ENCODE peak calls at places on chromosomes 3 and 15, in nine cellular contexts. N, I, J, V, O, T, H, Y and A are unnamed samples.
A peak's percentile ranks its signal among the peaks of the same experiment; 100 is the strongest.

GRCh38 chr3:17740703-17741102 is 1.7 kb downstream of the TBC1D5 start:
- DNase-seq in N (no peak), I (no peak), J (peak; percentile 38), V (no peak), O (peak; percentile 22), T (no peak), H (no peak), Y (peak; percentile 78), A (no peak)

GRCh38 chr3:38458796-38459498 is 5.3 kb downstream of the ACVR2B start:
- DNase-seq in N (no peak), I (no peak), J (no peak), V (no peak), O (no peak), T (no peak), H (no peak), Y (no peak), A (peak; percentile 64)

GRCh38 chr15:63366451-63366850 is 15.2 kb downstream of the CA12 start:
- DNase-seq in N (no peak), I (no peak), J (no peak), V (no peak), O (no peak), T (no peak), H (no peak), Y (no peak), A (no peak)

GRCh38 chr3:9861626-9862130 is 17.9 kb upstream of the RPUSD3 start:
- DNase-seq in N (no peak), I (no peak), J (no peak), V (no peak), O (no peak), T (no peak), H (no peak), Y (no peak), A (no peak)

GRCh38 chr15:89829161-89829560 is 14.5 kb upstream of the ANPEP start:
- DNase-seq in N (no peak), I (no peak), J (no peak), V (no peak), O (no peak), T (no peak), H (no peak), Y (no peak), A (no peak)

GRCh38 chr3:194333212-194333980 is 17.7 kb downstream of the CPN2 start:
- DNase-seq in N (peak; percentile 85), I (peak; percentile 76), J (peak; percentile 87), V (peak; percentile 83), O (peak; percentile 93), T (peak; percentile 77), H (peak; percentile 88), Y (peak; percentile 82), A (peak; percentile 89)

GRCh38 chr15:99365232-99365631 is 114.0 kb downstream of the LRRC28 start:
- DNase-seq in N (no peak), I (no peak), J (no peak), V (no peak), O (no peak), T (no peak), H (no peak), Y (no peak), A (no peak)

GRCh38 chr15:91849749-91850161 is 3.8 kb upstream of the SLCO3A1 start:
- DNase-seq in N (no peak), I (no peak), J (peak; percentile 59), V (no peak), O (no peak), T (peak; percentile 68), H (no peak), Y (peak; percentile 70), A (no peak)

GRCh38 chr3:43399034-43399433 is 112.7 kb downstream of the SNRK start:
- DNase-seq in N (no peak), I (no peak), J (no peak), V (no peak), O (no peak), T (no peak), H (no peak), Y (no peak), A (no peak)

GRCh38 chr15:92409006-92409405 is 15.3 kb downstream of the ST8SIA2 start:
- DNase-seq in N (no peak), I (no peak), J (no peak), V (no peak), O (peak; percentile 33), T (no peak), H (no peak), Y (no peak), A (no peak)

GRCh38 chr15:63583027-63583426 is 14.2 kb upstream of the FBXL22 start:
- DNase-seq in N (no peak), I (no peak), J (no peak), V (no peak), O (no peak), T (no peak), H (no peak), Y (peak; percentile 34), A (no peak)

GRCh38 chr3:38746641-38747040 is 69.4 kb downstream of the SCN10A start:
- DNase-seq in N (no peak), I (no peak), J (no peak), V (no peak), O (no peak), T (peak; percentile 6), H (no peak), Y (no peak), A (no peak)